ENCODE peak calls at places on chromosomes 1 and 21, in eight cellular contexts. G is HFF-Myc; L is RWPE2; M is CD4-positive, alpha-beta memory T cell; V is astrocyte of the cerebellum; D is small intestine; J is CD8-positive, alpha-beta memory T cell; R is transverse colon. I is an unnamed sample.

GRCh38 chr1:154198756-154199562 is 7.1 kb upstream of the TPM3 start:
- DNase-seq in G (no peak), L (no peak), M (peak; percentile 56), V (peak; percentile 45), D (peak; percentile 58), J (peak; percentile 39), R (no peak), I (no peak)

GRCh38 chr1:32142446-32143301 is 34.8 kb downstream of the KPNA6 start:
- DNase-seq in G (peak; percentile 74), L (no peak), M (no peak), V (peak; percentile 33), D (peak; percentile 38), J (no peak), R (peak; percentile 18), I (peak; percentile 43)

GRCh38 chr1:207259391-207259790 is 62.1 kb upstream of the CD55 start:
- DNase-seq in G (peak; percentile 17), L (no peak), M (no peak), V (no peak), D (peak; percentile 80), J (no peak), R (peak; percentile 12), I (no peak)

GRCh38 chr1:82565546-82565945 is 764.8 kb downstream of the ADGRL2 start:
- DNase-seq in G (peak; percentile 1), L (peak; percentile 56), M (no peak), V (peak; percentile 89), D (no peak), J (no peak), R (no peak), I (peak; percentile 53)

GRCh38 chr1:227192163-227192562 is 126.1 kb downstream of the CDC42BPA start:
- DNase-seq in G (peak; percentile 69), L (no peak), M (no peak), V (peak; percentile 90), D (peak; percentile 24), J (no peak), R (peak; percentile 10), I (peak; percentile 88)

GRCh38 chr1:159429074-159429861 is 2.7 kb upstream of the OR10J4 start:
- DNase-seq in G (no peak), L (no peak), M (no peak), V (peak; percentile 89), D (no peak), J (no peak), R (no peak), I (peak; percentile 83)

GRCh38 chr21:45080639-45081414 is 6.4 kb downstream of the ADARB1 start:
- DNase-seq in G (no peak), L (no peak), M (peak; percentile 76), V (no peak), D (no peak), J (peak; percentile 11), R (no peak), I (no peak)

GRCh38 chr21:25670726-25671125 is 31.7 kb downstream of the JAM2 start:
- DNase-seq in G (peak; percentile 37), L (no peak), M (no peak), V (peak; percentile 85), D (no peak), J (no peak), R (no peak), I (peak; percentile 6)

GRCh38 chr1:26162220-26162703 is 3.4 kb downstream of the FAM110D start:
- DNase-seq in G (no peak), L (no peak), M (no peak), V (no peak), D (no peak), J (no peak), R (no peak), I (no peak)

GRCh38 chr1:53729536-53730485 is 9.2 kb downstream of the GLIS1 start:
- DNase-seq in G (no peak), L (no peak), M (no peak), V (no peak), D (no peak), J (no peak), R (no peak), I (no peak)

GRCh38 chr1:98393719-98394118 is 267.8 kb upstream of the SNX7 start:
- DNase-seq in G (no peak), L (no peak), M (no peak), V (no peak), D (no peak), J (no peak), R (no peak), I (no peak)

DNA sequence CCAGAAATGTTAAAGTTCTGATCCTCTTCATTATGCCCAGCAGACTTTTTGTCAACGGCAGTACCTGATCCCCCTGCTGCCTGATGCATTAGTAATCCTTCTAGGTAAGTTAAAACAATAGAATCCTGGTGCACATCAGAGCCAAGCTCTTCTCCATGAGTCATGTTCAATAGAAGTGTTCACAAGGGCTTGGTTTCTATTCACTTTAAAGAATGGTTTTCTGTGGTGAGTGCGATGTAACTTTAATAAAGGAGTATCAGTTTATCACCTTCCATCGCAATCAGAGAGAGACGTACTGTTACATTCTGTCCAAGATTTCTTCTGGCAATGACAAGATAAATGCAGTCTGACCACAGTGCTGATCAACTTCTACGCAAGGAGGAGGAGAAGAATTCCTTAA is 96.8 kb downstream of the NRIP1 start:
- DNase-seq in G (no peak), L (no peak), M (no peak), V (no peak), D (no peak), J (no peak), R (no peak), I (no peak)
- H3K4me3 ChIP-seq in G (no peak overlapping the region), L (no peak overlapping the region), M (no peak overlapping the region), V (no peak overlapping the region), D (no peak overlapping the region), J (no peak overlapping the region), R (no peak overlapping the region), I (no peak overlapping the region)

DNA sequence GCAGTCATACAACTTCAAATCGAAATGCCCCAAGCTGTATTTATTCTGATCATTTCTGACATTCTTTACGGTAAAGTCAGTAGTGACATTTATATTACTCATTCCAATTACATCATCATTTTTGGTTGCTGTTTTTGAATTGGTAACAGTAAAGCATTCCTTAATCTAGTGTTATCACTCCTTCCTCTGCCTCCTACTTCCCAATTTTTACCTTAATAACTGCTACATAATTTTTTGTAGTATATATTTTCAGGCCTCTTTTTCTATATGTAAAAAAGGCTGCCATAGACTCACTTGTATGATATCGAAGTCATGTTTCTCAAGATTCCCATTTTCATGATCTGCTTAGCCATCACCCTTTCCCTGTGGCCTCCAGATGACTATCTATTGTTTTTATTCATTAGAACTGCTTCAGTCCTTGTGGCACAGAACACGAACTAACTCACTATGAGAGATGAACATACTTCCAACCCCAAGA is 167.2 kb downstream of the RUNX1 start:
- DNase-seq in G (no peak), L (no peak), M (no peak), V (no peak), D (no peak), J (no peak), R (no peak), I (no peak)
- H3K4me3 ChIP-seq in G (peak overlapping the region; percentile 64), L (peak overlapping the region; percentile 84), M (no peak overlapping the region), V (peak overlapping the region; percentile 18), D (no peak overlapping the region), J (no peak overlapping the region), R (no peak overlapping the region), I (peak overlapping the region; percentile 88)

GRCh38 chr1:27937524-27937836 is 2.7 kb downstream of the SMPDL3B start:
- DNase-seq in G (no peak), L (no peak), M (no peak), V (no peak), D (no peak), J (no peak), R (no peak), I (no peak)

GRCh38 chr1:27938488-27938887 is 3.7 kb downstream of the SMPDL3B start:
- DNase-seq in G (no peak), L (no peak), M (no peak), V (no peak), D (no peak), J (no peak), R (no peak), I (no peak)

GRCh38 chr1:27934818-27935549 is at the start of gene SMPDL3B:
- DNase-seq in G (no peak), L (no peak), M (no peak), V (no peak), D (peak; percentile 91), J (no peak), R (peak; percentile 85), I (no peak)

GRCh38 chr1:27936370-27936769 is 1.6 kb downstream of the SMPDL3B start:
- DNase-seq in G (no peak), L (no peak), M (no peak), V (no peak), D (no peak), J (no peak), R (no peak), I (no peak)

DNA sequence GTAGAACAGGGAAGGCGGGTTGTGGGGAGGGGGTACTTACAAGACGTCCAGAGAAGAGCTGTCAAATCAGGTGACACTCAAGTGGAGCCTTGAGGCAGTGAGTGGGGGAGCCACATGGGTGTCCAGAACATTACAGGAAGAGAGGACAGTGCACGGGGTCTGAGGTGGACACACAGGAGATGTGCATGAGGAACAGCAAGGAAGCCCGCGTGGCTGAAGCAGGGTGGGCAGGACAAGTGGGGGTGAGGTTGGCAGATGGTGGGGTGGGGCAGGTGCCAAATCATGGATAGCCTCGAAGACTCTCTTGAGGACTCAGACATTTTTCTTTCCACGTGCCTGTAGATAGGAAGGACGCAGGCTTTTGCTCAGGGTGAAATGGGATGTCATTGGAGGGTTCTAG is 921 bp downstream of the SMPDL3B start:
- DNase-seq in G (no peak), L (no peak), M (no peak), V (no peak), D (peak; percentile 18), J (no peak), R (no peak), I (no peak)
- H3K4me3 ChIP-seq in G (no peak overlapping the region), L (no peak overlapping the region), M (no peak overlapping the region), V (no peak overlapping the region), D (no peak overlapping the region), J (no peak overlapping the region), R (no peak overlapping the region), I (no peak overlapping the region)

GRCh38 chr1:149846600-149847466 is 52.5 kb upstream of the BOLA1 start:
- DNase-seq in G (no peak), L (no peak), M (no peak), V (no peak), D (no peak), J (no peak), R (no peak), I (no peak)

GRCh38 chr1:149849947-149850360 is 49.4 kb upstream of the BOLA1 start:
- DNase-seq in G (no peak), L (no peak), M (peak; percentile 16), V (no peak), D (peak; percentile 27), J (no peak), R (no peak), I (no peak)

GRCh38 chr1:149849246-149849946 is 50.0 kb upstream of the BOLA1 start:
- DNase-seq in G (no peak), L (no peak), M (no peak), V (no peak), D (peak; percentile 30), J (no peak), R (no peak), I (no peak)

GRCh38 chr1:149848811-149849210 is 50.6 kb upstream of the BOLA1 start:
- DNase-seq in G (no peak), L (no peak), M (no peak), V (no peak), D (no peak), J (no peak), R (no peak), I (no peak)

DNA sequence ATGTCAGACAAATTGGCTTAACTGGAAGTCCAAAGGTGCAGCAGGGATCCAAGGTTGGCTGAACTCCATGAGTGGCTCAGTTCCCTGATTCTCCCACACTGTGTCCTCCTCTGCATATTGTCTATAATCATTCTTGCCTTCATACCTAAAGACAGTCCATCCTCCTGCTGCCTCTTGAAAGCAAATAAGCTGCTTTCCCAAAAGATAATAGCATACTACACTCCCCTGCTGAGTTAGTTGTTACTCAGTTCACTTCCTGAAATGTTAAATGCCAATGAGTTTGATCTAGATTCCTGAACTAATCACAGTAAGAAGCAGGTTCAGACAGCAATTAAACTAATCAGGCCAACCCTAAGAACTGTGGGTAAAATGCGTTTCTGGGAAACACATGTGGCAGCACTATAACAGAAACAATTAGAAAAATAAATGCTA is 51.0 kb upstream of the BOLA1 start:
- DNase-seq in G (no peak), L (no peak), M (peak; percentile 25), V (no peak), D (peak; percentile 62), J (no peak), R (no peak), I (no peak)
- H3K4me3 ChIP-seq in G (peak overlapping the region; percentile 77), L (no peak overlapping the region), M (no peak overlapping the region), V (no peak overlapping the region), D (no peak overlapping the region), J (peak overlapping the region; percentile 90), R (no peak overlapping the region), I (peak overlapping the region; percentile 64)

I was measured in skeletal muscle cell.